ENCODE peak calls at places on chromosomes 12 and 14, in eight cellular contexts. D is naive B cell, P is Kasumi-1, M is MCF 10A, L is GM12865, H is T47D, V is ACHN, K is AG10803. U is an unnamed sample.

GRCh38 chr14:79352026-79352425 is 859.3 kb downstream of the DIO2 start:
- DNase-seq in D (no peak), P (no peak), M (no peak), L (no peak), H (no peak), V (no peak), K (peak), U (no peak)

GRCh38 chr12:55719371-55719770 is 822 bp upstream of the RDH5 start:
- DNase-seq in D (no peak), P (no peak), M (no peak), L (no peak), H (no peak), V (no peak), K (no peak), U (no peak)

GRCh38 chr14:72545411-72546311 is 348.2 kb downstream of the DPF3 start:
- DNase-seq in D (no peak), P (no peak), M (peak), L (no peak), H (no peak), V (no peak), K (no peak), U (no peak)

GRCh38 chr14:42420071-42420470 is 813.4 kb downstream of the LRFN5 start:
- DNase-seq in D (no peak), P (no peak), M (no peak), L (no peak), H (no peak), V (no peak), K (no peak), U (no peak)

GRCh38 chr14:78202178-78202577 is 32.0 kb downstream of the NRXN3 start:
- DNase-seq in D (no peak), P (peak), M (no peak), L (peak), H (no peak), V (no peak), K (no peak), U (no peak)

GRCh38 chr14:99606359-99606758 is 2.4 kb upstream of the CCDC85C start:
- DNase-seq in D (no peak), P (no peak), M (no peak), L (no peak), H (no peak), V (no peak), K (no peak), U (no peak)

GRCh38 chr14:100361626-100362025 is 38.5 kb downstream of the SLC25A47 start:
- DNase-seq in D (no peak), P (no peak), M (no peak), L (no peak), H (no peak), V (no peak), K (no peak), U (no peak)

GRCh38 chr14:35286707-35287106 is 5.5 kb upstream of the PSMA6 start:
- DNase-seq in D (no peak), P (peak), M (no peak), L (peak), H (no peak), V (no peak), K (no peak), U (no peak)

GRCh38 chr14:28157887-28158791 is 608.4 kb upstream of the FOXG1 start:
- DNase-seq in D (no peak), P (no peak), M (no peak), L (no peak), H (no peak), V (no peak), K (no peak), U (no peak)

GRCh38 chr12:130335517-130336392 is 1.9 kb upstream of the PIWIL1 start:
- DNase-seq in D (no peak), P (peak), M (peak), L (peak), H (peak), V (peak), K (peak), U (no peak)

GRCh38 chr12:78916845-78917480 is 52.4 kb downstream of the SYT1 start:
- DNase-seq in D (no peak), P (no peak), M (peak), L (no peak), H (no peak), V (peak), K (peak), U (no peak)

GRCh38 chr14:50792058-50792477 is 38.9 kb downstream of the NIN start:
- DNase-seq in D (peak), P (no peak), M (no peak), L (peak), H (no peak), V (no peak), K (no peak), U (no peak)

GRCh38 chr12:53179694-53180269 is 740 bp upstream of the ZNF740 start:
- DNase-seq in D (no peak), P (no peak), M (no peak), L (no peak), H (no peak), V (no peak), K (no peak), U (no peak)

GRCh38 chr14:33916663-33917565 is 34.0 kb downstream of the EGLN3 start:
- DNase-seq in D (no peak), P (no peak), M (peak), L (no peak), H (no peak), V (no peak), K (no peak), U (no peak)

GRCh38 chr14:95359974-95360826 is 40.5 kb upstream of the CLMN start:
- DNase-seq in D (no peak), P (no peak), M (no peak), L (no peak), H (no peak), V (no peak), K (no peak), U (no peak)

GRCh38 chr12:96587691-96588090 is 98.3 kb downstream of the CFAP54 start:
- DNase-seq in D (no peak), P (no peak), M (no peak), L (no peak), H (no peak), V (no peak), K (no peak), U (no peak)

GRCh38 chr14:38536376-38537038 is 280.6 kb upstream of the CLEC14A start:
- DNase-seq in D (no peak), P (no peak), M (no peak), L (no peak), H (no peak), V (no peak), K (peak), U (no peak)

GRCh38 chr14:72812292-72812851 is 81.5 kb downstream of the DPF3 start:
- DNase-seq in D (no peak), P (no peak), M (no peak), L (no peak), H (peak), V (no peak), K (no peak), U (no peak)

GRCh38 chr14:64089920-64090319 is 204.3 kb downstream of the ESR2 start:
- DNase-seq in D (no peak), P (no peak), M (no peak), L (no peak), H (no peak), V (no peak), K (no peak), U (no peak)

GRCh38 chr14:82779301-82779700 is 1245.6 kb upstream of the SEL1L start:
- DNase-seq in D (no peak), P (no peak), M (no peak), L (no peak), H (no peak), V (no peak), K (no peak), U (no peak)

GRCh38 chr12:26264215-26264838 is 69.0 kb downstream of the SSPN start:
- DNase-seq in D (no peak), P (no peak), M (peak), L (no peak), H (no peak), V (no peak), K (no peak), U (no peak)

GRCh38 chr14:53902307-53902706 is 54.3 kb downstream of the BMP4 start:
- DNase-seq in D (no peak), P (no peak), M (no peak), L (no peak), H (no peak), V (no peak), K (no peak), U (no peak)

GRCh38 chr14:68235011-68235410 is 415.4 kb downstream of the RAD51B start:
- DNase-seq in D (no peak), P (no peak), M (no peak), L (no peak), H (no peak), V (no peak), K (no peak), U (no peak)

GRCh38 chr12:51907083-51907863 is at the start of gene ACVRL1:
- DNase-seq in D (no peak), P (no peak), M (no peak), L (no peak), H (no peak), V (no peak), K (peak), U (no peak)

GRCh38 chr14:61569308-61569707 is 126.0 kb upstream of the HIF1A start:
- DNase-seq in D (peak), P (no peak), M (no peak), L (no peak), H (no peak), V (no peak), K (no peak), U (no peak)

GRCh38 chr12:53046655-53047220 is 3.1 kb upstream of the TNS2 start:
- DNase-seq in D (peak), P (peak), M (peak), L (peak), H (peak), V (no peak), K (peak), U (peak)

GRCh38 chr14:31926652-31927347 is 150.3 kb upstream of the ARHGAP5 start:
- DNase-seq in D (no peak), P (no peak), M (no peak), L (no peak), H (no peak), V (no peak), K (no peak), U (no peak)

GRCh38 chr14:65286443-65286842 is 126.1 kb upstream of the FUT8 start:
- DNase-seq in D (peak), P (no peak), M (peak), L (peak), H (no peak), V (no peak), K (peak), U (no peak)

GRCh38 chr12:117189725-117190209 is 503 bp downstream of the FBXO21 start:
- DNase-seq in D (peak), P (peak), M (peak), L (peak), H (peak), V (peak), K (peak), U (no peak)

GRCh38 chr12:117134059-117134458 is 34.8 kb upstream of the TESC start:
- DNase-seq in D (no peak), P (peak), M (no peak), L (peak), H (no peak), V (no peak), K (peak), U (no peak)

GRCh38 chr12:57717131-57717530 is 21.4 kb downstream of the AGAP2 start:
- DNase-seq in D (no peak), P (no peak), M (no peak), L (no peak), H (no peak), V (no peak), K (no peak), U (no peak)